ENCODE peak calls at places on chromosomes 5 and 9, in nine cellular contexts. X, U, K, I, M, E, N, Y and A are unnamed samples.

GRCh38 chr5:110840347-110840960 is 101.6 kb downstream of the SLC25A46 start:
- DNase-seq in X (no peak), U (no peak), K (no peak), I (no peak), M (no peak), E (no peak), N (no peak), Y (no peak), A (no peak)

GRCh38 chr5:88761269-88761880 is 121.6 kb downstream of the MEF2C start:
- DNase-seq in X (no peak), U (no peak), K (no peak), I (no peak), M (no peak), E (peak), N (peak), Y (no peak), A (peak)

GRCh38 chr9:82031538-82032280 is 43.1 kb downstream of the SPATA31D1 start:
- DNase-seq in X (peak), U (no peak), K (no peak), I (no peak), M (peak), E (peak), N (peak), Y (no peak), A (no peak)

GRCh38 chr9:128120061-128120740 is 7.3 kb downstream of the PTGES2 start:
- DNase-seq in X (no peak), U (no peak), K (no peak), I (no peak), M (no peak), E (no peak), N (no peak), Y (no peak), A (no peak)

GRCh38 chr5:148268556-148268955 is at the start of gene SPINK13:
- DNase-seq in X (no peak), U (no peak), K (no peak), I (no peak), M (peak), E (peak), N (peak), Y (no peak), A (no peak)

GRCh38 chr5:56757077-56757476 is 58.3 kb upstream of the MAP3K1 start:
- DNase-seq in X (no peak), U (no peak), K (no peak), I (no peak), M (no peak), E (no peak), N (peak), Y (no peak), A (no peak)

GRCh38 chr5:133569347-133569746 is 43.0 kb downstream of the FSTL4 start:
- DNase-seq in X (peak), U (no peak), K (no peak), I (no peak), M (no peak), E (peak), N (no peak), Y (no peak), A (no peak)

GRCh38 chr5:3307982-3308621 is 287.5 kb upstream of the IRX1 start:
- DNase-seq in X (no peak), U (no peak), K (no peak), I (no peak), M (no peak), E (no peak), N (no peak), Y (no peak), A (no peak)

GRCh38 chr5:343461-344401 is 22.2 kb downstream of the AHRR start:
- DNase-seq in X (no peak), U (no peak), K (peak), I (no peak), M (no peak), E (peak), N (peak), Y (peak), A (peak)

GRCh38 chr9:137352511-137353222 is 50.6 kb upstream of the NRARP start:
- DNase-seq in X (no peak), U (no peak), K (no peak), I (no peak), M (no peak), E (no peak), N (no peak), Y (peak), A (no peak)

GRCh38 chr5:126965061-126965475 is 65.3 kb downstream of the MARCHF3 start:
- DNase-seq in X (no peak), U (no peak), K (no peak), I (no peak), M (no peak), E (peak), N (peak), Y (no peak), A (no peak)

GRCh38 chr5:58437661-58438060 is 22.2 kb downstream of the PLK2 start:
- DNase-seq in X (no peak), U (no peak), K (no peak), I (no peak), M (no peak), E (no peak), N (no peak), Y (no peak), A (no peak)

GRCh38 chr9:135116892-135117680 is 29.6 kb downstream of the OLFM1 start:
- DNase-seq in X (no peak), U (no peak), K (no peak), I (no peak), M (no peak), E (no peak), N (no peak), Y (no peak), A (no peak)

GRCh38 chr5:154189256-154189818 is 1.2 kb upstream of the GALNT10 start:
- DNase-seq in X (no peak), U (no peak), K (no peak), I (no peak), M (no peak), E (peak), N (no peak), Y (no peak), A (no peak)

GRCh38 chr5:174423538-174423937 is 300.8 kb upstream of the MSX2 start:
- DNase-seq in X (no peak), U (no peak), K (no peak), I (no peak), M (no peak), E (no peak), N (no peak), Y (no peak), A (no peak)

GRCh38 chr5:116440329-116440895 is 134.2 kb downstream of the SEMA6A start:
- DNase-seq in X (no peak), U (no peak), K (no peak), I (no peak), M (no peak), E (no peak), N (no peak), Y (no peak), A (no peak)

GRCh38 chr5:174571662-174572397 is 152.6 kb upstream of the MSX2 start:
- DNase-seq in X (peak), U (no peak), K (no peak), I (peak), M (peak), E (peak), N (peak), Y (no peak), A (no peak)

GRCh38 chr5:92758552-92758951 is 822.5 kb downstream of the NR2F1-AS1 start:
- DNase-seq in X (no peak), U (no peak), K (no peak), I (no peak), M (no peak), E (peak), N (peak), Y (no peak), A (no peak)

GRCh38 chr5:78269088-78269703 is 25.3 kb downstream of the AP3B1 start:
- DNase-seq in X (peak), U (no peak), K (no peak), I (no peak), M (no peak), E (peak), N (peak), Y (peak), A (no peak)

GRCh38 chr9:4084440-4084818 is 215.4 kb downstream of the GLIS3 start:
- DNase-seq in X (peak), U (no peak), K (no peak), I (no peak), M (no peak), E (peak), N (no peak), Y (no peak), A (no peak)

GRCh38 chr5:179607449-179607931 is 16.0 kb downstream of the HNRNPH1 start:
- DNase-seq in X (peak), U (no peak), K (no peak), I (no peak), M (no peak), E (no peak), N (no peak), Y (no peak), A (no peak)

GRCh38 chr5:125894383-125894782 is 528.8 kb upstream of the GRAMD2B start:
- DNase-seq in X (no peak), U (no peak), K (no peak), I (no peak), M (no peak), E (peak), N (peak), Y (no peak), A (no peak)